ENCODE peak calls at places on chromosomes 12 and 14, in six cellular contexts. V, A, K, X, G and I are unnamed samples.

GRCh38 chr14:22375321-22375930 is 213.6 kb downstream of the DAD1 start:
- DNase-seq in V (no peak), A (no peak), K (peak; percentile 86), X (no peak), G (no peak), I (no peak)

GRCh38 chr12:94082690-94083089 is 65.7 kb upstream of the PLXNC1 start:
- DNase-seq in V (no peak), A (no peak), K (no peak), X (no peak), G (no peak), I (no peak)

GRCh38 chr14:50225974-50226297 is 5.4 kb downstream of the SOS2 start:
- DNase-seq in V (no peak), A (no peak), K (no peak), X (no peak), G (no peak), I (no peak)

GRCh38 chr12:51524386-51524901 is 66.6 kb upstream of the SCN8A start:
- DNase-seq in V (no peak), A (no peak), K (no peak), X (no peak), G (no peak), I (no peak)

GRCh38 chr14:30283822-30284446 is 275.0 kb upstream of the G2E3 start:
- DNase-seq in V (no peak), A (no peak), K (peak; percentile 83), X (no peak), G (no peak), I (peak; percentile 45)

GRCh38 chr12:51269174-51270066 is 795 bp downstream of the SMAGP start:
- DNase-seq in V (peak; percentile 60), A (peak; percentile 27), K (peak; percentile 23), X (peak; percentile 26), G (peak; percentile 10), I (peak; percentile 78)

GRCh38 chr14:92961567-92961855 is 38.6 kb downstream of the CHGA start:
- DNase-seq in V (peak; percentile 25), A (peak; percentile 12), K (no peak), X (no peak), G (no peak), I (no peak)

GRCh38 chr14:51328089-51328941 is 88.3 kb downstream of the TMX1 start:
- DNase-seq in V (no peak), A (no peak), K (peak; percentile 80), X (peak; percentile 39), G (no peak), I (no peak)

GRCh38 chr12:102565555-102565954 is 85.2 kb upstream of the IGF1 start:
- DNase-seq in V (no peak), A (no peak), K (no peak), X (no peak), G (no peak), I (no peak)

GRCh38 chr12:21751517-21751916 is 23.0 kb downstream of the KCNJ8 start:
- DNase-seq in V (no peak), A (no peak), K (peak; percentile 89), X (peak; percentile 22), G (no peak), I (no peak)

GRCh38 chr12:67885370-67886169 is 103.7 kb upstream of the IFNG-AS1 start:
- DNase-seq in V (no peak), A (no peak), K (no peak), X (peak; percentile 19), G (no peak), I (no peak)

GRCh38 chr12:47870175-47870781 is 34.5 kb downstream of the VDR start:
- DNase-seq in V (peak; percentile 82), A (peak; percentile 51), K (peak; percentile 24), X (peak; percentile 65), G (no peak), I (peak; percentile 18)

GRCh38 chr12:61188801-61189595 is 1071.2 kb upstream of the USP15 start:
- DNase-seq in V (no peak), A (no peak), K (no peak), X (no peak), G (no peak), I (no peak)

GRCh38 chr12:80710727-80711066 is 3.3 kb downstream of the MYF6 start:
- DNase-seq in V (no peak), A (no peak), K (no peak), X (no peak), G (no peak), I (no peak)
- TF ChIP-seq CTCF in V (no peak), A (no peak), K (no peak), X (no peak), G (no peak), I (no peak)

GRCh38 chr12:76085159-76085868 is 829 bp upstream of the NAP1L1 start:
- DNase-seq in V (no peak), A (no peak), K (peak; percentile 72), X (no peak), G (no peak), I (no peak)
- TF ChIP-seq CTCF in V (no peak), A (peak; percentile 33), K (peak; percentile 54), X (no peak), G (peak; percentile 40), I (no peak)

GRCh38 chr14:89336338-89336737 is 80.7 kb downstream of the FOXN3 start:
- DNase-seq in V (no peak), A (no peak), K (no peak), X (no peak), G (no peak), I (no peak)
- TF ChIP-seq CTCF in V (peak; percentile 24), A (peak; percentile 10), K (no peak), X (no peak), G (no peak), I (no peak)

DNA sequence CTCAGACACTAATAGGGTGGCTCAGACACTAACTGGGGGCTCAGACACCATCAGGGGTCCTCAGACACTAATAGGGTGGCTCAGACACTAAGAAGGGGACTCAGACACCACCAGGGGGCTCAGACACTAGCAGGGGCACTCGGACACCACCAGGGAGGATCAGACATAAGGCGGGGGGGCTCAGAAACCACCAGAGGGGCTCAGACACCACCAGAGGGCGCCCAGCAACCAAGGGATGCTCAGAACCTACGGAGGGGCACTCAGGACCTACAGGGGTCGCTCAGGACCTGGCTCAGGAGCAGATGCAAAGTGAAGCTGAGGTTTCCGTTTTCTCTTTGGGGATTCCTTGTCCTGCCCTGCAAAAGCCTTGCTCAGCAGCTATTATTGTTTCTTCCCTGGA is 448.5 kb downstream of the TMEM121 start:
- DNase-seq in V (no peak), A (no peak), K (no peak), X (no peak), G (no peak), I (no peak)
- TF ChIP-seq CTCF in V (no peak), A (no peak), K (no peak), X (no peak), G (no peak), I (no peak)

GRCh38 chr12:117402363-117402762 is 40.9 kb upstream of the NOS1 start:
- DNase-seq in V (no peak), A (no peak), K (no peak), X (no peak), G (no peak), I (no peak)
- TF ChIP-seq CTCF in V (no peak), A (no peak), K (no peak), X (no peak), G (no peak), I (no peak)

DNA sequence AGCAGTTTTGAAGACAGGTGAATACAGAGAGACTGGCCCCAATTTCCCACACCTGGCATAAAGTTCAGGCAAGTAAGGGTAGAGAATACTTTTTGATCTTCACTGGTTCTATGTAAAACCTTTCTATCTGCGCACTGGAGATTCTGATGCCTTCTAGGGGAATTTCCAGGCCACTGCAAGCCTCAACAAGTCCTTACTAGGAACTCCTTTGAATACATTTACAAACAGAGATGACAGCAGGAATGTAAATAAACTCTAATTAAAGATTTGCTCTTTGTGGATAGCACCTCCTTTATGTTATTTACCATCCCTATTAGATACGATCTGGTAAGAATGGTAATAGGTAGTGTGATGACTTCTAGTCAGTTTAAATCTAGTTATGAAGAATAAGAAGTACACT is 69.2 kb downstream of the NTN4 start:
- DNase-seq in V (no peak), A (no peak), K (peak; percentile 44), X (no peak), G (no peak), I (no peak)
- TF ChIP-seq CTCF in V (no peak), A (peak; percentile 27), K (peak; percentile 40), X (no peak), G (no peak), I (no peak)

GRCh38 chr12:49720214-49720613 is 13.0 kb upstream of the FMNL3 start:
- DNase-seq in V (no peak), A (no peak), K (no peak), X (no peak), G (no peak), I (no peak)
- TF ChIP-seq CTCF in V (no peak), A (no peak), K (no peak), X (no peak), G (no peak), I (no peak)

GRCh38 chr12:119302334-119303132 is 32.0 kb upstream of the CCDC60 start:
- DNase-seq in V (no peak), A (no peak), K (no peak), X (no peak), G (no peak), I (no peak)

GRCh38 chr12:119299130-119299529 is 35.4 kb upstream of the CCDC60 start:
- DNase-seq in V (no peak), A (no peak), K (no peak), X (no peak), G (no peak), I (no peak)

GRCh38 chr12:119296535-119296934 is 38.0 kb upstream of the CCDC60 start:
- DNase-seq in V (no peak), A (no peak), K (no peak), X (no peak), G (no peak), I (no peak)

DNA sequence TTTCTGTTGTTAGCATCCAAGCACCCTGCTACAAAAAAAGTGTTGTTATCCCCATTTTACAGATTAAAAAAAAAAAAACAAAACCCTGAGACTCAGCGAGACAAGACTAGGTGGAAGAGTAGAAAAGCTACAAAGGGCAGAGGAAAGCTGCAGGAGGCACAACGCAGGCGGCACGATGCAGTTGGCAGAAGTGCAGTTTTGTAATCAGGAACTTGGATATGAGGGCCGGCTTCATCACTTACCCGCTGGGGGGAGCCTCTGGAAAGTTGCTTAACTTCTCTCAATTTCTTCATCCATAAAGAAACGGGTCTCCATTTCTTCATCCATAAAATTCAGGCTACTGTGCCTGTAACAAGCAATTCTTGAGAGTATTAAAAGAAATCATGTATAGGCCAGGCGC is 33.2 kb upstream of the CCDC60 start:
- DNase-seq in V (no peak), A (no peak), K (no peak), X (no peak), G (no peak), I (no peak)
- TF ChIP-seq CTCF in V (no peak), A (no peak), K (no peak), X (no peak), G (no peak), I (no peak)